ENCODE peak calls at places on chromosome 15, in seven cellular contexts. N is ovary, P is stomach, M is tibial nerve, G is H1, H is transverse colon, R is sigmoid colon. J is an unnamed sample.

GRCh38 chr15:99928429-99928981 is 195.3 kb upstream of the LYSMD4 start:
- DNase-seq in N (peak; percentile 56), P (peak; percentile 86), M (peak; percentile 74), G (no peak), H (peak; percentile 87), R (peak; percentile 90), J (peak; percentile 92)

GRCh38 chr15:100043069-100043641 is 298.6 kb downstream of the ADAMTS17 start:
- DNase-seq in N (no peak), P (no peak), M (no peak), G (no peak), H (no peak), R (no peak), J (no peak)

GRCh38 chr15:60799885-60800728 is 321.2 kb upstream of the ICE2 start:
- DNase-seq in N (no peak), P (no peak), M (no peak), G (no peak), H (no peak), R (no peak), J (no peak)

GRCh38 chr15:74674161-74674560 is 21.7 kb downstream of the EDC3 start:
- DNase-seq in N (no peak), P (no peak), M (no peak), G (no peak), H (no peak), R (no peak), J (no peak)

GRCh38 chr15:20106026-20106425 is 435.6 kb downstream of the GOLGA6L6 start:
- DNase-seq in N (peak; percentile 8), P (peak; percentile 26), M (no peak), G (no peak), H (peak; percentile 6), R (peak; percentile 70), J (peak; percentile 75)

GRCh38 chr15:64044315-64045105 is 1.8 kb downstream of the DAPK2 start:
- DNase-seq in N (no peak), P (peak; percentile 31), M (no peak), G (no peak), H (no peak), R (no peak), J (no peak)

GRCh38 chr15:82653483-82653882 is 6.3 kb upstream of the CPEB1 start:
- DNase-seq in N (no peak), P (no peak), M (no peak), G (no peak), H (no peak), R (no peak), J (no peak)

GRCh38 chr15:44796508-44796907 is 60.2 kb downstream of the TRIM69 start:
- DNase-seq in N (no peak), P (no peak), M (no peak), G (no peak), H (no peak), R (no peak), J (no peak)

GRCh38 chr15:99414755-99415731 is 150.7 kb upstream of the MEF2A start:
- DNase-seq in N (no peak), P (peak; percentile 21), M (no peak), G (no peak), H (no peak), R (peak; percentile 63), J (peak; percentile 92)

GRCh38 chr15:39251413-39252197 is 329.3 kb upstream of the THBS1 start:
- DNase-seq in N (no peak), P (no peak), M (no peak), G (no peak), H (no peak), R (no peak), J (no peak)

GRCh38 chr15:32987067-32987466 is 207.4 kb downstream of the FMN1 start:
- DNase-seq in N (no peak), P (no peak), M (no peak), G (no peak), H (no peak), R (no peak), J (no peak)

GRCh38 chr15:74792227-74793016 is 10.5 kb downstream of the CSK start:
- DNase-seq in N (no peak), P (no peak), M (no peak), G (no peak), H (no peak), R (peak; percentile 62), J (no peak)

GRCh38 chr15:99721104-99721778 is 12.0 kb downstream of the LYSMD4 start:
- DNase-seq in N (no peak), P (no peak), M (no peak), G (no peak), H (no peak), R (no peak), J (peak; percentile 55)

GRCh38 chr15:73633991-73634495 is 854 bp upstream of the NPTN start:
- DNase-seq in N (no peak), P (no peak), M (no peak), G (no peak), H (no peak), R (no peak), J (no peak)

GRCh38 chr15:48352474-48353072 is 21.3 kb downstream of the DUT start:
- DNase-seq in N (peak; percentile 44), P (peak; percentile 64), M (peak; percentile 66), G (peak; percentile 19), H (peak; percentile 44), R (peak; percentile 69), J (no peak)

GRCh38 chr15:52642386-52643361 is 36.5 kb downstream of the ATOSA start:
- DNase-seq in N (no peak), P (no peak), M (no peak), G (no peak), H (no peak), R (no peak), J (no peak)

GRCh38 chr15:96327155-96327741 is 3.3 kb upstream of the NR2F2 start:
- DNase-seq in N (peak; percentile 36), P (no peak), M (peak; percentile 65), G (no peak), H (no peak), R (no peak), J (no peak)

GRCh38 chr15:70792171-70792573 is 28.8 kb upstream of the UACA start:
- DNase-seq in N (no peak), P (no peak), M (no peak), G (no peak), H (no peak), R (no peak), J (no peak)

GRCh38 chr15:40838756-40839155 is 5.1 kb upstream of the SPINT1 start:
- DNase-seq in N (no peak), P (no peak), M (no peak), G (no peak), H (no peak), R (no peak), J (no peak)

DNA sequence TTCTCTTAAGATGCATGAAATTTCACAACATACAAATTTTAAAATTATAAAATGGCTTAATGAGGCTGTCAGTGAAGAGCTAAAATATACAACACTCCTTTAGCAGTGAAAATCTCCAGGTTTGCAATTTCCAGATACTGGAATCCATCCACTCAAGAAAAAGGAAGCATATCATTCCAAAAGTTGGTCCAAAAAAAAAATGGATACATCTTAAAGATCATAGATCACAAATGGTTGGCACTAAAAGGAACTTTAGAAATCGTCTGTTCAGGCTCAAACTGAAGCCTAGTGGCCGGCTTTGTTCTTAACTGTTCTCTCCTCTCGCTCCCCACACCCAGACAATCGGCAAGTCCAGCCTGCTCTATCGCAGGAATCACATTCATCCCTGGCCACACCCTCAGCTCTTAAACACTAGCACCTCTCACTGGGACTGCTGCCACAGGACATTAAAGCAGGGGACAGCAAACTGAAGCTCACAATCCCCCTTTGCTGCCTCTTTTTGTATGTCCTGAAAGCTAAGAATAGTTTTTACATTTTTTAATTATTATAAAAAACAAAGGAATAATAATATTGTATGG is 130.3 kb upstream of the CDIN1 start:
- DNase-seq in N (no peak), P (no peak), M (no peak), G (no peak), H (no peak), R (no peak), J (no peak)
- TF ChIP-seq EP300 in N (no peak), P (no peak), M (no peak), G (no peak), H (no peak), R (no peak), J (no peak)

GRCh38 chr15:67077641-67078215 is 12.3 kb downstream of the SMAD3 start:
- DNase-seq in N (no peak), P (no peak), M (no peak), G (no peak), H (peak; percentile 77), R (no peak), J (no peak)
- H3K4me3 ChIP-seq in N (no peak overlapping the region), P (no peak overlapping the region), M (no peak overlapping the region), G (no peak overlapping the region), H (no peak overlapping the region), R (no peak overlapping the region), J (no peak overlapping the region)

DNA sequence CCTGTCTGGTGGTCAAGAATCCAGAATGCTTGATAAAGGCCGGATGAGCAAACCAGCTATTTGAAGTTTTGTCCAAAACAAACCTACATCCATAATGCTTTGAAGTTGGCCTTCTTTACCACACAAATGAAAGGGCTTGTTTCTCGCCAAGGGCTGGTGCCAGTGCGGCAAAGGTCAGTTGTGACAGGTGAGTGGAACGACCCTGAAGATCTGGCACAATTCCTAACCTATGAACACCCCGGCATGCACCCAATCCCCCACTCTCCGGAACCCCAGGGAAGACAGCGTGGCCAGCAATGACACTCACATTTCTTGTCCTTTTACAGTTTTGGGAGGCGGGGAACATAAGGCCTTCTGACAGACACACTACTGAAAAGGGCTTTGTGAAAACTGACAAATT is 90.6 kb downstream of the ATP10A start:
- DNase-seq in N (no peak), P (no peak), M (no peak), G (no peak), H (no peak), R (no peak), J (peak; percentile 60)
- TF ChIP-seq EP300 in N (no peak), P (no peak), M (no peak), G (no peak), H (no peak), R (no peak), J (no peak)

DNA sequence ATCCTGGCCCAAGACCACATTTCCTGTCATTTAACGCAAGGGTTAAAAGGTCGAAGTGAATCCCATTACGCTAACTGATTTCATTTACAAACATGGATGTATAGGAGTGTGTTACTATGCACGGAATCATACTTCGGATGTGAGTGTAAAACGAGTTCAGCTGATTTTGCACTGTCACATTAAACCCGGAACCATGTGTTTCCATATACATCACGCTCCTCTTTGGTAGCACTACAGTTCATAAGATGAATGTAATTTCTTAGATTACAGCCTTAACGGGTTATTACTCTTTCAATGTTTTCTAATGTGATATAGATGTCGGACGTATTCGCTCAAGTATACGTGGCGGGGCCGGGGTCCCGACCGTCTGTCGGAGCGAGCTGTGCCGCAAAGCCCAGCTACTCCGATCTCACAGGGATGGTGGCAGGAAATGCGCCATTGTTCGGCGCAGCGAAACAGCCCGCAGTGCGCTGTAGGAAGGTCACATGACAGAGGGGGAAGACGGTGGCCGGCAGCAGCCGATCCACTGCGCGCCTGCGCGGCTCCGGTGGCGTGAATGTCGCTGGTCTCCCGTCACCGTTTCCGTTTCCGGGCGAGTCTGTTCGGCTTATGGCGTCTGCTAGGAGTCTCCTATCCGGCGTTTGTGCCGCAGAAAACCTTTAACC is 97.3 kb downstream of the NPAP1 start:
- DNase-seq in N (peak; percentile 76), P (peak; percentile 64), M (peak; percentile 12), G (peak; percentile 73), H (peak; percentile 39), R (peak; percentile 83), J (no peak)
- H3K4me3 ChIP-seq in N (peak overlapping the region; percentile 33), P (peak overlapping the region; percentile 48), M (peak overlapping the region; percentile 4), G (no peak overlapping the region), H (no peak overlapping the region), R (peak overlapping the region; percentile 44), J (peak overlapping the region; percentile 48)